ENCODE peak calls at places on chromosomes 4 and X, in nine cellular contexts. One of them, this sample, is unnamed.

GRCh38 chrX:134186362-134187121 is 50.4 kb upstream of the CCDC160 start:
- DNase-seq in natural killer cell: no peak
- DNase-seq in IMR-90: no peak
- DNase-seq in uterus: no peak
- DNase-seq in NCI-H1694 treated with DMSO at 0.1 percent for 48 hours: no peak
- DNase-seq in anterior cingulate cortex: no peak
- DNase-seq in psoas muscle: no peak
- DNase-seq in Jurkat, Clone E6-1: peak; percentile 93
- DNase-seq in T follicular helper cell: peak; percentile 31
- DNase-seq in this sample: peak; percentile 81

GRCh38 chr4:1767770-1768366 is 25.2 kb upstream of the FGFR3 start:
- DNase-seq in Jurkat, Clone E6-1: no peak
- DNase-seq in IMR-90: peak; percentile 8
- DNase-seq in psoas muscle: no peak
- DNase-seq in anterior cingulate cortex: no peak
- DNase-seq in NCI-H1694 treated with DMSO at 0.1 percent for 48 hours: no peak
- DNase-seq in natural killer cell: no peak
- DNase-seq in uterus: no peak
- DNase-seq in T follicular helper cell: no peak
- DNase-seq in this sample: no peak

GRCh38 chrX:66674506-66674905 is 35.6 kb upstream of the EDA2R start:
- DNase-seq in uterus: no peak
- DNase-seq in IMR-90: no peak
- DNase-seq in Jurkat, Clone E6-1: no peak
- DNase-seq in natural killer cell: no peak
- DNase-seq in psoas muscle: no peak
- DNase-seq in anterior cingulate cortex: no peak
- DNase-seq in NCI-H1694 treated with DMSO at 0.1 percent for 48 hours: no peak
- DNase-seq in T follicular helper cell: no peak
- DNase-seq in this sample: no peak

GRCh38 chr4:79979785-79980437 is 93.1 kb downstream of the ANTXR2 start:
- DNase-seq in NCI-H1694 treated with DMSO at 0.1 percent for 48 hours: no peak
- DNase-seq in T follicular helper cell: no peak
- DNase-seq in Jurkat, Clone E6-1: no peak
- DNase-seq in uterus: no peak
- DNase-seq in natural killer cell: no peak
- DNase-seq in anterior cingulate cortex: no peak
- DNase-seq in psoas muscle: no peak
- DNase-seq in IMR-90: no peak
- DNase-seq in this sample: no peak

GRCh38 chr4:155079866-155080265 is 128.6 kb upstream of the NPY2R start:
- DNase-seq in Jurkat, Clone E6-1: no peak
- DNase-seq in psoas muscle: no peak
- DNase-seq in anterior cingulate cortex: no peak
- DNase-seq in uterus: no peak
- DNase-seq in natural killer cell: no peak
- DNase-seq in IMR-90: no peak
- DNase-seq in NCI-H1694 treated with DMSO at 0.1 percent for 48 hours: no peak
- DNase-seq in T follicular helper cell: no peak
- DNase-seq in this sample: no peak

GRCh38 chr4:86720508-86721068 is 126.5 kb downstream of the PTPN13 start:
- DNase-seq in IMR-90: peak; percentile 33
- DNase-seq in NCI-H1694 treated with DMSO at 0.1 percent for 48 hours: no peak
- DNase-seq in natural killer cell: no peak
- DNase-seq in Jurkat, Clone E6-1: no peak
- DNase-seq in uterus: no peak
- DNase-seq in anterior cingulate cortex: no peak
- DNase-seq in T follicular helper cell: no peak
- DNase-seq in psoas muscle: no peak
- DNase-seq in this sample: no peak

GRCh38 chr4:54872246-54872645 is 214.5 kb downstream of the KIT start:
- DNase-seq in uterus: no peak
- DNase-seq in Jurkat, Clone E6-1: no peak
- DNase-seq in anterior cingulate cortex: no peak
- DNase-seq in IMR-90: peak; percentile 35
- DNase-seq in natural killer cell: no peak
- DNase-seq in psoas muscle: no peak
- DNase-seq in T follicular helper cell: no peak
- DNase-seq in NCI-H1694 treated with DMSO at 0.1 percent for 48 hours: no peak
- DNase-seq in this sample: no peak

GRCh38 chr4:125390126-125390525 is 75.4 kb downstream of the FAT4 start:
- DNase-seq in uterus: no peak
- DNase-seq in IMR-90: peak; percentile 85
- DNase-seq in psoas muscle: no peak
- DNase-seq in anterior cingulate cortex: no peak
- DNase-seq in NCI-H1694 treated with DMSO at 0.1 percent for 48 hours: no peak
- DNase-seq in natural killer cell: no peak
- DNase-seq in T follicular helper cell: no peak
- DNase-seq in Jurkat, Clone E6-1: no peak
- DNase-seq in this sample: no peak

GRCh38 chr4:27239651-27240050 is 379.0 kb downstream of the STIM2 start:
- DNase-seq in IMR-90: no peak
- DNase-seq in psoas muscle: no peak
- DNase-seq in uterus: no peak
- DNase-seq in anterior cingulate cortex: no peak
- DNase-seq in NCI-H1694 treated with DMSO at 0.1 percent for 48 hours: no peak
- DNase-seq in natural killer cell: no peak
- DNase-seq in Jurkat, Clone E6-1: no peak
- DNase-seq in T follicular helper cell: no peak
- DNase-seq in this sample: no peak

GRCh38 chr4:65943076-65943475 is 272.8 kb upstream of the EPHA5 start:
- DNase-seq in natural killer cell: no peak
- DNase-seq in uterus: no peak
- DNase-seq in NCI-H1694 treated with DMSO at 0.1 percent for 48 hours: no peak
- DNase-seq in anterior cingulate cortex: no peak
- DNase-seq in Jurkat, Clone E6-1: no peak
- DNase-seq in psoas muscle: no peak
- DNase-seq in IMR-90: no peak
- DNase-seq in T follicular helper cell: no peak
- DNase-seq in this sample: no peak

GRCh38 chrX:110741213-110741796 is 54.3 kb downstream of the CHRDL1 start:
- DNase-seq in T follicular helper cell: no peak
- DNase-seq in natural killer cell: no peak
- DNase-seq in Jurkat, Clone E6-1: no peak
- DNase-seq in anterior cingulate cortex: no peak
- DNase-seq in psoas muscle: no peak
- DNase-seq in IMR-90: peak; percentile 73
- DNase-seq in NCI-H1694 treated with DMSO at 0.1 percent for 48 hours: no peak
- DNase-seq in uterus: no peak
- DNase-seq in this sample: no peak

GRCh38 chr4:25884040-25884788 is 21.4 kb upstream of the SEL1L3 start:
- DNase-seq in natural killer cell: no peak
- DNase-seq in uterus: no peak
- DNase-seq in psoas muscle: no peak
- DNase-seq in NCI-H1694 treated with DMSO at 0.1 percent for 48 hours: no peak
- DNase-seq in Jurkat, Clone E6-1: no peak
- DNase-seq in anterior cingulate cortex: no peak
- DNase-seq in IMR-90: peak; percentile 92
- DNase-seq in T follicular helper cell: no peak
- DNase-seq in this sample: no peak

GRCh38 chrX:15956684-15957083 is 102.1 kb upstream of the AP1S2 start:
- DNase-seq in uterus: no peak
- DNase-seq in T follicular helper cell: no peak
- DNase-seq in NCI-H1694 treated with DMSO at 0.1 percent for 48 hours: no peak
- DNase-seq in Jurkat, Clone E6-1: no peak
- DNase-seq in IMR-90: no peak
- DNase-seq in psoas muscle: no peak
- DNase-seq in anterior cingulate cortex: no peak
- DNase-seq in natural killer cell: no peak
- DNase-seq in this sample: no peak

GRCh38 chr4:88333741-88334405 is 44.8 kb upstream of the HERC6 start:
- DNase-seq in uterus: peak; percentile 47
- DNase-seq in natural killer cell: no peak
- DNase-seq in anterior cingulate cortex: no peak
- DNase-seq in T follicular helper cell: no peak
- DNase-seq in psoas muscle: no peak
- DNase-seq in Jurkat, Clone E6-1: no peak
- DNase-seq in NCI-H1694 treated with DMSO at 0.1 percent for 48 hours: no peak
- DNase-seq in IMR-90: peak; percentile 15
- DNase-seq in this sample: no peak

GRCh38 chr4:108512615-108513505 is 107.5 kb upstream of the RPL34 start:
- DNase-seq in T follicular helper cell: peak; percentile 16
- DNase-seq in anterior cingulate cortex: no peak
- DNase-seq in uterus: no peak
- DNase-seq in NCI-H1694 treated with DMSO at 0.1 percent for 48 hours: no peak
- DNase-seq in natural killer cell: no peak
- DNase-seq in IMR-90: peak; percentile 66
- DNase-seq in psoas muscle: no peak
- DNase-seq in Jurkat, Clone E6-1: no peak
- DNase-seq in this sample: no peak

GRCh38 chrX:154349979-154350378 is 24.5 kb downstream of the FLNA start:
- DNase-seq in T follicular helper cell: no peak
- DNase-seq in IMR-90: no peak
- DNase-seq in natural killer cell: no peak
- DNase-seq in anterior cingulate cortex: no peak
- DNase-seq in psoas muscle: peak; percentile 26
- DNase-seq in uterus: no peak
- DNase-seq in NCI-H1694 treated with DMSO at 0.1 percent for 48 hours: no peak
- DNase-seq in Jurkat, Clone E6-1: no peak
- DNase-seq in this sample: no peak

This sample was measured in DND-41.